ENCODE peak calls at places on chromosome 5, in four cellular contexts. One of them, this sample, is unnamed.

GRCh38 chr5:159230657-159231056 is 21.3 kb upstream of the RNF145 start:
- DNase-seq in neural progenitor cell: no peak
- DNase-seq in PC-9: peak
- DNase-seq in OCI-LY7: no peak
- DNase-seq in this sample: no peak

GRCh38 chr5:160477266-160477970 is 55.8 kb downstream of the PTTG1 start:
- DNase-seq in PC-9: no peak
- DNase-seq in neural progenitor cell: no peak
- DNase-seq in OCI-LY7: no peak
- DNase-seq in this sample: no peak

GRCh38 chr5:136769900-136770684 is 404.7 kb upstream of the TRPC7 start:
- DNase-seq in PC-9: peak
- DNase-seq in OCI-LY7: peak
- DNase-seq in neural progenitor cell: peak
- DNase-seq in this sample: peak

GRCh38 chr5:55923177-55923872 is 71.4 kb downstream of the IL6ST start:
- DNase-seq in OCI-LY7: no peak
- DNase-seq in PC-9: no peak
- DNase-seq in neural progenitor cell: peak
- DNase-seq in this sample: peak

GRCh38 chr5:2656186-2656585 is 95.3 kb downstream of the IRX2 start:
- DNase-seq in OCI-LY7: no peak
- DNase-seq in neural progenitor cell: no peak
- DNase-seq in PC-9: no peak
- DNase-seq in this sample: peak

GRCh38 chr5:179620703-179621350 is 2.6 kb downstream of the HNRNPH1 start:
- DNase-seq in OCI-LY7: no peak
- DNase-seq in PC-9: peak
- DNase-seq in neural progenitor cell: no peak
- DNase-seq in this sample: peak

GRCh38 chr5:136891175-136891574 is 525.8 kb upstream of the TRPC7 start:
- DNase-seq in OCI-LY7: no peak
- DNase-seq in PC-9: no peak
- DNase-seq in neural progenitor cell: no peak
- DNase-seq in this sample: no peak

GRCh38 chr5:127705120-127705892 is 2.1 kb downstream of the CCDC192 start:
- DNase-seq in OCI-LY7: no peak
- DNase-seq in PC-9: peak
- DNase-seq in neural progenitor cell: no peak
- DNase-seq in this sample: peak

GRCh38 chr5:171369056-171369455 is 18.6 kb upstream of the NPM1 start:
- DNase-seq in PC-9: no peak
- DNase-seq in neural progenitor cell: no peak
- DNase-seq in OCI-LY7: no peak
- DNase-seq in this sample: no peak

GRCh38 chr5:78699565-78700143 is 51.1 kb upstream of the LHFPL2 start:
- DNase-seq in OCI-LY7: no peak
- DNase-seq in PC-9: peak
- DNase-seq in neural progenitor cell: no peak
- DNase-seq in this sample: peak

GRCh38 chr5:17069995-17070405 is 133.9 kb upstream of the MYO10 start:
- DNase-seq in neural progenitor cell: no peak
- DNase-seq in PC-9: peak
- DNase-seq in OCI-LY7: no peak
- DNase-seq in this sample: no peak

GRCh38 chr5:147479949-147480348 is 29.9 kb downstream of the DPYSL3 start:
- DNase-seq in OCI-LY7: no peak
- DNase-seq in neural progenitor cell: peak
- DNase-seq in PC-9: no peak
- DNase-seq in this sample: peak

GRCh38 chr5:141369994-141370848 is at the start of gene PCDHGB3:
- DNase-seq in PC-9: no peak
- DNase-seq in neural progenitor cell: no peak
- DNase-seq in OCI-LY7: peak
- DNase-seq in this sample: peak

GRCh38 chr5:45057564-45057963 is 248.8 kb downstream of the MRPS30 start:
- DNase-seq in neural progenitor cell: no peak
- DNase-seq in PC-9: no peak
- DNase-seq in OCI-LY7: no peak
- DNase-seq in this sample: no peak

GRCh38 chr5:125560476-125561225 is 814.2 kb upstream of the ZNF608 start:
- DNase-seq in OCI-LY7: no peak
- DNase-seq in PC-9: no peak
- DNase-seq in neural progenitor cell: no peak
- DNase-seq in this sample: peak

GRCh38 chr5:125555591-125555990 is 809.2 kb upstream of the ZNF608 start:
- DNase-seq in neural progenitor cell: no peak
- DNase-seq in PC-9: no peak
- DNase-seq in OCI-LY7: no peak
- DNase-seq in this sample: no peak

GRCh38 chr5:125554355-125554754 is 807.9 kb upstream of the ZNF608 start:
- DNase-seq in neural progenitor cell: peak
- DNase-seq in PC-9: no peak
- DNase-seq in OCI-LY7: no peak
- DNase-seq in this sample: no peak

GRCh38 chr5:125558466-125558865 is 812.0 kb upstream of the ZNF608 start:
- DNase-seq in neural progenitor cell: no peak
- DNase-seq in OCI-LY7: no peak
- DNase-seq in PC-9: no peak
- DNase-seq in this sample: no peak

GRCh38 chr5:125559296-125559695 is 812.9 kb upstream of the ZNF608 start:
- DNase-seq in OCI-LY7: no peak
- DNase-seq in PC-9: peak
- DNase-seq in neural progenitor cell: no peak
- DNase-seq in this sample: peak
- H3K4me2 ChIP-seq in OCI-LY7: no peak
- H3K4me2 ChIP-seq in PC-9: no peak
- H3K4me2 ChIP-seq in neural progenitor cell: no peak
- H3K4me2 ChIP-seq in this sample: peak

DNA sequence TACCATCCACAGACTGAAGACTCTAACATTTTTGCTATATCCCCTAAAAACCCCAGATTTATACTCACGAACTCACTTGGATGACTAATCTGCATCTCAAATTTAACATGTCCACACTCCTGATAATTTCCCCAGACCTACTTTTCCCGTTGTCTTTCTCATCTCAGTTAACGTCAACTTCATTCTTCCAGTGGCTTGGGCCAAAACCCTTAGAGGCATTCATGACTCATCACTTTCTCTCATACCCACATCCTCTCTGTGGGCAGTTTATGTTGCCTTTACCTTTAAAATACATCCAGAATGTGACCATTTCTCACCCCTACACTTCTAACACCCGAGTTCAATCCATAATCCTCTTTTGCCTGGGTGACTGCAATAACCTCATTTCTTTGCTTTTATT is 96.7 kb downstream of the EDIL3 start:
- DNase-seq in PC-9: peak
- DNase-seq in OCI-LY7: no peak
- DNase-seq in neural progenitor cell: no peak
- DNase-seq in this sample: peak
- H3K4me2 ChIP-seq in PC-9: peak
- H3K4me2 ChIP-seq in OCI-LY7: no peak
- H3K4me2 ChIP-seq in neural progenitor cell: no peak
- H3K4me2 ChIP-seq in this sample: no peak

DNA sequence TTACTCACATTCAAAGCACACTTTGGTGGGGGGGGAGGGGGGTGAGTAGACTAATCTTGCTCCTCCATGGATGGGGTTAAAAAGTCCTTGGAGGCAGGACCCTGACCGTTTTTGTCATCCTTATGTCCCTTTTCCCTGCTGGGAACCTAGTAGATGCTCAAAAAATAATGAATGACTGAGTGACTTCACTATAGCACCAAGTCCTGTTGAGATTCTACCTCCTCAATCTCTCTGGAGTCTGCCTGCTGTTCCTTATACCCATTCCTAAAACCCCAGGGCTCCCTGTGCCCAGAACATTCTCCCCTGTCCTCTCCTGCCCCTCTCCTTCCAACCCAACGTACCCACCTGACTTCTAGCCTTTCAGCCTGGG is 2.3 kb upstream of the CSF2 start:
- DNase-seq in PC-9: no peak
- DNase-seq in OCI-LY7: no peak
- DNase-seq in neural progenitor cell: no peak
- DNase-seq in this sample: no peak
- H3K4me2 ChIP-seq in PC-9: no peak
- H3K4me2 ChIP-seq in OCI-LY7: no peak
- H3K4me2 ChIP-seq in neural progenitor cell: no peak
- H3K4me2 ChIP-seq in this sample: no peak

GRCh38 chr5:5316333-5316732 is 106.1 kb upstream of the ICE1 start:
- DNase-seq in neural progenitor cell: no peak
- DNase-seq in PC-9: no peak
- DNase-seq in OCI-LY7: no peak
- DNase-seq in this sample: peak

GRCh38 chr5:5313081-5313736 is 109.3 kb upstream of the ICE1 start:
- DNase-seq in OCI-LY7: no peak
- DNase-seq in PC-9: no peak
- DNase-seq in neural progenitor cell: no peak
- DNase-seq in this sample: peak

GRCh38 chr5:5314166-5314565 is 108.3 kb upstream of the ICE1 start:
- DNase-seq in neural progenitor cell: no peak
- DNase-seq in PC-9: no peak
- DNase-seq in OCI-LY7: no peak
- DNase-seq in this sample: no peak

GRCh38 chr5:5314626-5315025 is 107.9 kb upstream of the ICE1 start:
- DNase-seq in neural progenitor cell: no peak
- DNase-seq in OCI-LY7: no peak
- DNase-seq in PC-9: no peak
- DNase-seq in this sample: no peak

DNA sequence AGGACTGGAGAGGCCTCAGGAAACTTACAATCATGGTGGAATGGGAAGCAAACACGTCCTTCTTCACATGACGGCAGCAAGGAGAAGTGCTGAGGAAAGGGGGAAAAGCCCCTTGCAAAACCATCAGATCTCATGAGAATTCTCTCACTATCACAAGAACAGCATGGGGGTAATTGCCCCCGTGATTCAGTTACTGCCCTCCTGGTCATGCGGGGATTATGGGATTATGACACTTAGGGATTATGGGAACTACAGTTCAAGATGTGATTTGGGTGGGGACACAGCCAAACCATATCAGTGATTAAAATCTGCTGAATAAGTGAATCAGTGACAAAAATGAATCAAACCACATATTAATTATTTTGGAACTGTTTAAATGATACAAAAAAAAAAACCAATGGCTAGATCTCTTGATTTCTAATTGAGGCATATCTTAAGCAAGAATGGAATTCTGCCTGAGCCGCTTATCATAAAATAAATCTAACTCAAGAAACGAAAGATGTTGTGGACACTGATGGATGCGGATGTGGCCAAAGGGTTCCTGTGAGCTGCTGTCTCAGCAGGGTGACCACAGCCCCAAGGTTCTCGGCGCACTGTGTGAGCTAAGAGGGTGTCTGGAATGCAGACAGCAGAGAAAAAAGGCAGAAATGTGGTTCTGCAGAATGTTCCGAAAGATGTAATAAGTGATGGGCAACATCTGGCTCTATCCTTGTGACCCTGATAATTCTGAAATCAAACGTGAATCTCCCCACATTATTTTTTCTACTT is 107.2 kb upstream of the ICE1 start:
- DNase-seq in OCI-LY7: no peak
- DNase-seq in PC-9: no peak
- DNase-seq in neural progenitor cell: no peak
- DNase-seq in this sample: no peak
- H3K4me2 ChIP-seq in OCI-LY7: no peak
- H3K4me2 ChIP-seq in PC-9: no peak
- H3K4me2 ChIP-seq in neural progenitor cell: no peak
- H3K4me2 ChIP-seq in this sample: no peak

GRCh38 chr5:93621340-93621872 is 38.4 kb downstream of the NR2F1 start:
- DNase-seq in OCI-LY7: no peak
- DNase-seq in PC-9: peak
- DNase-seq in neural progenitor cell: peak
- DNase-seq in this sample: no peak
- H3K4me2 ChIP-seq in OCI-LY7: peak
- H3K4me2 ChIP-seq in PC-9: peak
- H3K4me2 ChIP-seq in neural progenitor cell: peak
- H3K4me2 ChIP-seq in this sample: peak

This sample was measured in GM23248.